ENCODE peak calls at places on chromosomes 4 and X, in eight cellular contexts. One of them, this sample, is unnamed.

GRCh38 chrX:151359931-151360871 is 36.8 kb upstream of the VMA21 start:
- DNase-seq in MM.1S: peak
- DNase-seq in IMR-90: no peak
- DNase-seq in GM10248: peak
- DNase-seq in mammary epithelial cell: peak
- DNase-seq in BJ: no peak
- DNase-seq in breast epithelium: no peak
- DNase-seq in tibial nerve: no peak
- DNase-seq in this sample: no peak

GRCh38 chrX:54825716-54826428 is 18.3 kb downstream of the MAGED2 start:
- DNase-seq in MM.1S: peak
- DNase-seq in IMR-90: peak
- DNase-seq in GM10248: no peak
- DNase-seq in mammary epithelial cell: peak
- DNase-seq in BJ: no peak
- DNase-seq in breast epithelium: no peak
- DNase-seq in tibial nerve: no peak
- DNase-seq in this sample: no peak

GRCh38 chr4:183905081-183905592 is at the start of gene STOX2:
- DNase-seq in MM.1S: no peak
- DNase-seq in IMR-90: peak
- DNase-seq in GM10248: no peak
- DNase-seq in mammary epithelial cell: peak
- DNase-seq in BJ: no peak
- DNase-seq in breast epithelium: peak
- DNase-seq in tibial nerve: peak
- DNase-seq in this sample: no peak

GRCh38 chr4:106201373-106201772 is 114.6 kb downstream of the TBCK start:
- DNase-seq in MM.1S: peak
- DNase-seq in IMR-90: peak
- DNase-seq in GM10248: no peak
- DNase-seq in mammary epithelial cell: peak
- DNase-seq in BJ: no peak
- DNase-seq in breast epithelium: no peak
- DNase-seq in tibial nerve: no peak
- DNase-seq in this sample: no peak

GRCh38 chr4:3702084-3702521 is 64.1 kb upstream of the ADRA2C start:
- DNase-seq in MM.1S: no peak
- DNase-seq in IMR-90: no peak
- DNase-seq in GM10248: no peak
- DNase-seq in mammary epithelial cell: no peak
- DNase-seq in BJ: no peak
- DNase-seq in breast epithelium: no peak
- DNase-seq in tibial nerve: no peak
- DNase-seq in this sample: no peak

GRCh38 chr4:22552802-22553201 is 36.9 kb upstream of the ADGRA3 start:
- DNase-seq in MM.1S: no peak
- DNase-seq in IMR-90: no peak
- DNase-seq in GM10248: no peak
- DNase-seq in mammary epithelial cell: peak
- DNase-seq in BJ: no peak
- DNase-seq in breast epithelium: no peak
- DNase-seq in tibial nerve: no peak
- DNase-seq in this sample: no peak

GRCh38 chr4:38688676-38689355 is 24.8 kb downstream of the KLF3 start:
- DNase-seq in MM.1S: no peak
- DNase-seq in IMR-90: no peak
- DNase-seq in GM10248: no peak
- DNase-seq in mammary epithelial cell: no peak
- DNase-seq in BJ: no peak
- DNase-seq in breast epithelium: no peak
- DNase-seq in tibial nerve: no peak
- DNase-seq in this sample: no peak

GRCh38 chrX:39907964-39908616 is 189.7 kb downstream of the BCOR start:
- DNase-seq in MM.1S: no peak
- DNase-seq in IMR-90: peak
- DNase-seq in GM10248: no peak
- DNase-seq in mammary epithelial cell: peak
- DNase-seq in BJ: peak
- DNase-seq in breast epithelium: peak
- DNase-seq in tibial nerve: peak
- DNase-seq in this sample: peak

GRCh38 chrX:151981129-151981528 is 6.7 kb upstream of the GABRE start:
- DNase-seq in MM.1S: no peak
- DNase-seq in IMR-90: peak
- DNase-seq in GM10248: no peak
- DNase-seq in mammary epithelial cell: peak
- DNase-seq in BJ: no peak
- DNase-seq in breast epithelium: no peak
- DNase-seq in tibial nerve: no peak
- DNase-seq in this sample: peak

GRCh38 chr4:98643760-98644159 is 14.7 kb downstream of the TSPAN5 start:
- DNase-seq in MM.1S: no peak
- DNase-seq in IMR-90: no peak
- DNase-seq in GM10248: no peak
- DNase-seq in mammary epithelial cell: no peak
- DNase-seq in BJ: no peak
- DNase-seq in breast epithelium: no peak
- DNase-seq in tibial nerve: no peak
- DNase-seq in this sample: no peak

GRCh38 chrX:7270018-7270417 is 122.1 kb upstream of the PUDP start:
- DNase-seq in MM.1S: no peak
- DNase-seq in IMR-90: peak
- DNase-seq in GM10248: no peak
- DNase-seq in mammary epithelial cell: no peak
- DNase-seq in BJ: peak
- DNase-seq in breast epithelium: no peak
- DNase-seq in tibial nerve: no peak
- DNase-seq in this sample: peak

GRCh38 chrX:39152106-39152649 is 350.9 kb downstream of the MID1IP1 start:
- DNase-seq in MM.1S: no peak
- DNase-seq in IMR-90: no peak
- DNase-seq in GM10248: peak
- DNase-seq in mammary epithelial cell: no peak
- DNase-seq in BJ: no peak
- DNase-seq in breast epithelium: no peak
- DNase-seq in tibial nerve: no peak
- DNase-seq in this sample: no peak

GRCh38 chr4:6694177-6694901 is 661 bp downstream of the S100P start:
- DNase-seq in MM.1S: no peak
- DNase-seq in IMR-90: no peak
- DNase-seq in GM10248: no peak
- DNase-seq in mammary epithelial cell: no peak
- DNase-seq in BJ: no peak
- DNase-seq in breast epithelium: no peak
- DNase-seq in tibial nerve: no peak
- DNase-seq in this sample: no peak

DNA sequence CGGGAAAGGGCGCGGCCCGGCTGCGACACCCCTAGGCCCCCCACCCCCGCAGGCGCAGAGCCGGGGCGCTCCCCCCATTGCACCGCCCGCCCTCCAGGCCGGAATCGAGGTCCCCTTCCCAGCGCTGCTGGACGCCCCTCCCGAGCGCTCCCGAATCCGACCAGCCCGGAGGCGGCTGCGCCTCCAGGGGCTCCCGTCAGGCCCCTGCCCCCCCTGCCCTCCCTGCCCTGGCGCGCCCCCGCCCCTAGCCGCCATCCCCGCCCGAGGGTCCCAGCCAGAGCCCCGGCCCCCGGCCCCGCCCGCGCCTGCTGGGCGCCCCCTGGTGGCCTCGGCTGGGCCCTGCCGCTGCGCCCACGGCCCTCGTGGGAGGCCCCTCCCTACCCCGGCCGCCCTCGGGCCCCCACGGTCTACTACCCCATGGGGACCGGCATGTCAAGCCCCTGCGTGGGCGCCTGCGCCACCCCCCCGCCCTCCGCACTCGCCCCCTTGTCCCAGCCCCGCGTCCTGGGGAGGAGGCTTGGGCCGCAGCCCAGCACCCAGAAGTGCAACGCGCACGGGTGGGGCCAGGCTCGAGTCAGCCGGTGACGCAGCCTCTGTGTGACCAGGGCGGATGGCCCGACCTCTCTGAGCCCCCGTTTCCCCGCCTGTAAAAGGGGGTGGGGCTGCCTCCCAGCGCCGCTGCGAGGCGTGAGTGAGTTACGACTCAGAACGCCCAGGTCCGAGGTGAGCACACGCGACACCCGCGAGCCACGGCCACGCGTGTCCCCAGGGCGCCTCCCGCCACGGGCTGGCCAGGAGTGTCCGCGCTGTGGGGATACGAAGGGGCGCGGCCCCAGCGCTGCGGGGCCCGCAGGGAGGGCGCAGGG is 104.9 kb downstream of the FAM53A start:
- DNase-seq in MM.1S: no peak
- DNase-seq in IMR-90: peak
- DNase-seq in GM10248: peak
- DNase-seq in mammary epithelial cell: peak
- DNase-seq in BJ: peak
- DNase-seq in breast epithelium: peak
- DNase-seq in tibial nerve: peak
- DNase-seq in this sample: no peak
- TF ChIP-seq CTCF in MM.1S: no peak
- TF ChIP-seq CTCF in IMR-90: peak
- TF ChIP-seq CTCF in GM10248: peak
- TF ChIP-seq CTCF in mammary epithelial cell: no peak
- TF ChIP-seq CTCF in BJ: no peak
- TF ChIP-seq CTCF in breast epithelium: peak
- TF ChIP-seq CTCF in tibial nerve: peak
- TF ChIP-seq CTCF in this sample: peak

DNA sequence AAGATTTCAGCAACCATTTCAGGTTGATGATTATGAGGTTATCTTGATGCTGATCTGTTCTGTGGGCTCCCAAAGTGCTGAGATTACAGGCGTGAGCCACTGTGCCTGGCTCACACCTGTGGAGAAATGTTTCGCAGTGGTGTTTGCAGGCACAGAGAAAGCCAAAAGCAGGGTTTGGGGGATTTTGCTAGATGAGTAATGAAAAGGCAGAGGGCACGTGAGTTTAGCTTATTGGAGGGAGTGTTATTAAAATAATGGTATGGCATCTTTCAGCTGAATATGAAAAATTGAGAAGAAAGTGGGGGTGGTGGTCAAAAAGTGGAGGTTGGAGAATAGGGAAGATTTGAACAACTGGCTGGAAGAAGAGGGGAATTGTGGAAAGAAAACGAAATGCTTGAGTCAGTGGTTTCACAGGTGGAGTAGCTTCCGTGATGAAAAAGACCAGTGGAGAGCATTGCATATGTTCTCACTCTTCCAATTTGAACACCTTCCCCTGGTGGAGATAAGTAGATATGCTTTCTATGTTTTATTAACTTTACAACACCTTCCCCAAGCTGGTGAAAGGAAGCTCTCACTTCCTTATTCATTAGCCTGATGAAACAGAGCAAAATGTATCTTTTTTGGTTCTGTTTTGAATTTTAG is 1.1 kb upstream of the CHST7 start:
- DNase-seq in MM.1S: peak
- DNase-seq in IMR-90: no peak
- DNase-seq in GM10248: peak
- DNase-seq in mammary epithelial cell: no peak
- DNase-seq in BJ: no peak
- DNase-seq in breast epithelium: no peak
- DNase-seq in tibial nerve: no peak
- DNase-seq in this sample: no peak
- TF ChIP-seq CTCF in MM.1S: peak
- TF ChIP-seq CTCF in IMR-90: no peak
- TF ChIP-seq CTCF in GM10248: no peak
- TF ChIP-seq CTCF in mammary epithelial cell: peak
- TF ChIP-seq CTCF in BJ: no peak
- TF ChIP-seq CTCF in breast epithelium: no peak
- TF ChIP-seq CTCF in tibial nerve: no peak
- TF ChIP-seq CTCF in this sample: no peak

GRCh38 chrX:24221872-24222271 is 72.3 kb downstream of the ZFX start:
- DNase-seq in MM.1S: no peak
- DNase-seq in IMR-90: no peak
- DNase-seq in GM10248: no peak
- DNase-seq in mammary epithelial cell: no peak
- DNase-seq in BJ: no peak
- DNase-seq in breast epithelium: no peak
- DNase-seq in tibial nerve: no peak
- DNase-seq in this sample: no peak
- TF ChIP-seq CTCF in MM.1S: no peak
- TF ChIP-seq CTCF in IMR-90: no peak
- TF ChIP-seq CTCF in GM10248: no peak
- TF ChIP-seq CTCF in mammary epithelial cell: no peak
- TF ChIP-seq CTCF in BJ: no peak
- TF ChIP-seq CTCF in breast epithelium: no peak
- TF ChIP-seq CTCF in tibial nerve: no peak
- TF ChIP-seq CTCF in this sample: no peak

DNA sequence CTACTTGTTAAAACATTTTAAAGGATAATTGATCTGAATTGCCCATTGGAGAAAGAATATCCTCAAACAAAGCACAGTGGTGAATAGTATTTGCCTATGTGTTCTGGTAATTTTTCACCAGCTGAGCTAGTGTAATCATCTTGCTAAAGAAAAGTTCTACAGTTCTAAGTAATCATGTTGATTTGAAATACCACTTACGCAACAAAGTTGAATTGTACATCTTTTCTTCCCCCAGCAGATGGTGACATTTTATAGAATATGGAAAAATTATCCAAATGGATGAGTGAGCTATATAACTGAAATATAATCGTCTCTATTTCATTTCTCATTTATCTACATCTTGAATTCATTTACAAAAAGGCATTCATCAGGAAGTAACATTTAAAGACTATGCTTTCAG is 9.7 kb upstream of the ZNF674 start:
- DNase-seq in MM.1S: peak
- DNase-seq in IMR-90: peak
- DNase-seq in GM10248: no peak
- DNase-seq in mammary epithelial cell: no peak
- DNase-seq in BJ: no peak
- DNase-seq in breast epithelium: no peak
- DNase-seq in tibial nerve: no peak
- DNase-seq in this sample: no peak
- TF ChIP-seq CTCF in MM.1S: no peak
- TF ChIP-seq CTCF in IMR-90: peak
- TF ChIP-seq CTCF in GM10248: peak
- TF ChIP-seq CTCF in mammary epithelial cell: peak
- TF ChIP-seq CTCF in BJ: peak
- TF ChIP-seq CTCF in breast epithelium: no peak
- TF ChIP-seq CTCF in tibial nerve: no peak
- TF ChIP-seq CTCF in this sample: no peak

DNA sequence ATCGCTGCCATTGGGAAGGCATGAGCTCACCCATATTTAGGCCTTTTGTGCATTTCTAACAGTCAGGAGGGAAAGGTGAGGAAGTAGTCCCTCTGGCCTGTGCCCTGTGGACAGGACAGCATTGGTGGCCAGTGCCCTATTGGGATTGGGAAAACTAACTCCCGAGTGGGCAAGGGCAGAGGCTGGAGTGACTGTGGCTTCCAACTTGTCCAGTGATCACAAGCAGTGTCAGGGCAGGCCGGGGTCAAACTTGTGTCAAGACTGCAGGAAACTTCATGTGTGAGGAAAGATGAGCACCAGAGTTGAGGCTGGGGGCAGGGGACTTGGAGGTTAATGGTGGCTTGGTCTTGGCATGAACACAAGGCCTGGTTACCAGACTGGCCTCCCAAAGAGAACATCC is 286.2 kb upstream of the FAM47C start:
- DNase-seq in MM.1S: no peak
- DNase-seq in IMR-90: no peak
- DNase-seq in GM10248: no peak
- DNase-seq in mammary epithelial cell: no peak
- DNase-seq in BJ: no peak
- DNase-seq in breast epithelium: no peak
- DNase-seq in tibial nerve: no peak
- DNase-seq in this sample: no peak
- TF ChIP-seq CTCF in MM.1S: no peak
- TF ChIP-seq CTCF in IMR-90: no peak
- TF ChIP-seq CTCF in GM10248: no peak
- TF ChIP-seq CTCF in mammary epithelial cell: no peak
- TF ChIP-seq CTCF in BJ: no peak
- TF ChIP-seq CTCF in breast epithelium: no peak
- TF ChIP-seq CTCF in tibial nerve: no peak
- TF ChIP-seq CTCF in this sample: no peak

This sample was measured in AG04449.